ENCODE peak calls at places on chromosomes 12 and 14, in six cellular contexts. Z is tibial artery, K is psoas muscle, A is AG04450, U is heart right ventricle, P is neuronal stem cell. M is an unnamed sample.

GRCh38 chr12:20822925-20823324 is 12.4 kb downstream of the SLCO1B3 start:
- DNase-seq in A (no peak), Z (no peak), K (no peak), U (no peak), P (no peak), M (no peak)

GRCh38 chr14:90773196-90773486 is 43.1 kb downstream of the TTC7B start:
- DNase-seq in Z (no peak), K (no peak), P (no peak), A (no peak), U (no peak), M (no peak)

GRCh38 chr14:39447155-39447554 is 14.9 kb upstream of the FBXO33 start:
- DNase-seq in Z (no peak), P (no peak), U (no peak), K (no peak), A (no peak), M (no peak)

GRCh38 chr12:46930101-46930500 is 104.3 kb upstream of the SLC38A4 start:
- DNase-seq in K (no peak), U (no peak), Z (no peak), A (no peak), P (no peak), M (no peak)

GRCh38 chr12:109346920-109347319 is 780 bp upstream of the MYO1H start:
- DNase-seq in P (no peak), Z (no peak), U (no peak), K (no peak), A (no peak), M (no peak)

GRCh38 chr14:56159066-56159465 is 40.9 kb downstream of the PELI2 start:
- DNase-seq in K (no peak), U (no peak), P (no peak), Z (no peak), A (no peak), M (no peak)

GRCh38 chr12:54650409-54650808 is 2.2 kb upstream of the DCD start:
- DNase-seq in Z (no peak), U (no peak), P (no peak), K (no peak), A (no peak), M (no peak)

GRCh38 chr14:52327374-52328226 is 13.5 kb downstream of the PTGER2 start:
- DNase-seq in A (no peak), K (no peak), P (no peak), Z (no peak), U (no peak), M (no peak)

GRCh38 chr14:73686901-73687300 is 27.3 kb downstream of the PNMA1 start:
- DNase-seq in Z (no peak), A (no peak), K (no peak), P (no peak), U (no peak), M (no peak)

GRCh38 chr12:57151741-57152407 is 4.5 kb upstream of the LRP1-AS start:
- DNase-seq in U (peak), P (no peak), K (peak), A (peak), Z (no peak), M (peak)

GRCh38 chr12:64731683-64732082 is 27.5 kb downstream of the GNS start:
- DNase-seq in P (no peak), K (no peak), A (no peak), Z (no peak), U (no peak), M (no peak)

GRCh38 chr12:97560766-97561165 is 98.2 kb downstream of the RMST start:
- DNase-seq in U (no peak), K (no peak), Z (no peak), P (no peak), A (no peak), M (no peak)

GRCh38 chr12:52151859-52152783 is 39.7 kb downstream of the KRT80 start:
- DNase-seq in Z (peak), K (peak), P (peak), U (peak), A (no peak), M (peak)

GRCh38 chr12:2667716-2668440 is 126.9 kb upstream of the FKBP4 start:
- DNase-seq in U (no peak), P (no peak), K (no peak), Z (no peak), A (no peak), M (no peak)

GRCh38 chr12:59185291-59185690 is 265.0 kb upstream of the LRIG3 start:
- DNase-seq in P (no peak), A (no peak), U (no peak), K (no peak), Z (no peak), M (no peak)

GRCh38 chr12:12682284-12682683 is 13.7 kb downstream of the GPR19 start:
- DNase-seq in A (no peak), P (no peak), K (no peak), Z (no peak), U (no peak), M (no peak)

GRCh38 chr12:124720019-124720686 is 143.5 kb downstream of the SCARB1 start:
- DNase-seq in U (no peak), A (no peak), K (no peak), P (no peak), Z (no peak), M (no peak)

GRCh38 chr14:59438148-59438766 is 26.9 kb downstream of the GPR135 start:
- DNase-seq in K (no peak), P (no peak), A (no peak), U (no peak), Z (no peak), M (no peak)

GRCh38 chr12:108634225-108634795 is 616 bp upstream of the SELPLG start:
- DNase-seq in P (no peak), Z (no peak), K (no peak), U (no peak), A (no peak), M (no peak)

GRCh38 chr12:8501720-8502119 is 11.6 kb upstream of the CLEC4D start:
- DNase-seq in Z (no peak), U (no peak), K (no peak), A (no peak), P (no peak), M (no peak)

GRCh38 chr14:75254381-75254821 is 24.2 kb upstream of the FOS start:
- DNase-seq in U (peak), A (no peak), P (no peak), Z (peak), K (peak), M (no peak)
- H3K4me3 ChIP-seq in U (no peak), A (no peak), P (no peak), Z (no peak), K (no peak), M (no peak)

DNA sequence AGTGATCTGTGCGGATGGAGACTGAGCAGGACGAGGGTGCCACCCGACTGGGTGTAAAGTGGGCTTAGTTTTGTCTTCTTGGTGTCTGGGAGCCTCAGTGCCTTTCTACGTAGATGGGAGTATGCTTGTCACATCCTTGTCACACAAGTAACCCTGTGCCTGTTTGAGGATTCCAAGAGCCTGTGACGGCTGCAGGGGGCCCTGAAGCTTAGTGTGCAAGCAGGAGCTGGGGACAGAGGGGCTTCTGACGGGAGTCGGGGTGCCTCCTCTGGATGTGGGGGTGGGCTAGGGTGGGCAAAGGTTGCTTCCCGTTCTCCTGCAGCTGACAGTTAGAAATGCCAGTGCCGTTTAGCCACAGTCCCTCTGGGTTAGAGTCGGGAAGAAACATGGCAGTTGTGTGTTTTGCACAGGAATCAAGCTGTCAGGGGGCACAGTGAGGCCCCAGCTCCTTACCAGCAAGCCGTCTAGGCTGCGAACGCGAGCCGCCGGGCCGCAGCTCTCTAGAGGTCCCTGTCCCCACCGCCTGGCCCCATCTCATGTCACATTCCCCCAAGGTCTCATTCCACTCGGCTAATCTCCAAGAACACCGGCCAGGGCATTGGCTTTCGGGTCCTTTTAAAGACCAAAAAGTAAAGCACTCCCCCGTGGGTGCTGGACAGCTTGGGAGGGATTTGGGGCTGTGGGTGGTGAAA is 7.0 kb downstream of the RTL1 start:
- DNase-seq in U (no peak), A (no peak), P (no peak), Z (no peak), K (no peak), M (no peak)
- H3K27ac ChIP-seq in U (no peak), A (no peak), P (peak), Z (no peak), K (no peak), M (no peak)

GRCh38 chr12:93991882-93992415 is 156.4 kb upstream of the PLXNC1 start:
- DNase-seq in P (no peak), Z (no peak), K (no peak), U (no peak), A (no peak), M (no peak)
- H3K4me3 ChIP-seq in P (no peak), Z (no peak), K (no peak), U (no peak), A (no peak), M (no peak)

GRCh38 chr12:6769681-6770080 is 2.6 kb upstream of the LAG3 start:
- DNase-seq in U (no peak), Z (no peak), P (no peak), K (no peak), A (no peak), M (no peak)
- H3K27ac ChIP-seq in U (no peak), Z (peak), P (peak), K (no peak), A (no peak), M (no peak)

DNA sequence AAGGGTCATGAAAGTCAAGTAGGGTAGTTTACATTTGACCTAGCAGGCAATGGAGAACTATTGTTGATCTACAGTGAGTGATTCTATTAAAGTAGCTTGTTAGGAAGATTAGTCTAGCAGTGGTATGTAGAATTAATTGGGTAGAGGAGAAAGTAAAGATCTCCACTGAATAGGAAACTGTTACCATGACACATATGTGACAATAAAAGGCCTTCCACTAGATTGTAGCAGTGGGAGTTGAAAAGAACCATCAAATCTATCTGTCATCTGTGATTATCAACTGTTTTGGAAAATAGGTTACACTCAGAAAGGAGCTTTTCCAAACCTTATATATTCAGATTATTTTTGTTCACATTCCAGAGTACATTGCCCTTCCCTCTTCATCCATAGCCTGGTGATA is 92.3 kb downstream of the SOX5 start:
- DNase-seq in P (peak), A (no peak), K (no peak), U (no peak), Z (no peak), M (no peak)
- H3K4me3 ChIP-seq in P (no peak), A (no peak), K (no peak), U (no peak), Z (no peak), M (no peak)

GRCh38 chr14:99213101-99213500 is 58.9 kb downstream of the BCL11B start:
- DNase-seq in A (no peak), K (no peak), P (no peak), Z (no peak), U (no peak), M (no peak)

GRCh38 chr14:99212646-99213045 is 59.4 kb downstream of the BCL11B start:
- DNase-seq in P (no peak), K (no peak), Z (no peak), A (no peak), U (no peak), M (no peak)

GRCh38 chr14:99212199-99212598 is 59.8 kb downstream of the BCL11B start:
- DNase-seq in Z (no peak), P (no peak), K (no peak), A (no peak), U (no peak), M (no peak)

GRCh38 chr14:99210333-99210732 is 61.7 kb downstream of the BCL11B start:
- DNase-seq in P (no peak), A (no peak), Z (no peak), U (no peak), K (no peak), M (no peak)

GRCh38 chr14:99211410-99211809 is 60.6 kb downstream of the BCL11B start:
- DNase-seq in A (no peak), Z (no peak), P (no peak), U (no peak), K (no peak), M (no peak)
- H3K27ac ChIP-seq in A (no peak), Z (no peak), P (no peak), U (no peak), K (no peak), M (no peak)